ENCODE peak calls at places on chromosomes 16 and 17, in six cellular contexts. W is breast epithelium, U is thoracic aorta, X is fibroblast of lung, L is HFF-Myc, H is fibroblast of pulmonary artery. V is an unnamed sample.

GRCh38 chr17:2071421-2072281 is 16.7 kb downstream of the HIC1 start:
- DNase-seq in W (no peak), U (no peak), X (peak), L (no peak), H (peak), V (no peak)

GRCh38 chr17:4908301-4908700 is 5.4 kb upstream of the CHRNE start:
- DNase-seq in W (peak), U (no peak), X (no peak), L (no peak), H (no peak), V (peak)

GRCh38 chr17:17766351-17767095 is 70.3 kb downstream of the SREBF1 start:
- DNase-seq in W (no peak), U (no peak), X (no peak), L (no peak), H (no peak), V (no peak)

GRCh38 chr17:77427471-77427991 is 286.8 kb downstream of the SEC14L1 start:
- DNase-seq in W (no peak), U (no peak), X (peak), L (no peak), H (peak), V (no peak)

GRCh38 chr16:53433930-53434435 is 288 bp upstream of the RBL2 start:
- DNase-seq in W (no peak), U (no peak), X (no peak), L (no peak), H (peak), V (no peak)

GRCh38 chr17:17205368-17206148 is 575 bp downstream of the PLD6 start:
- DNase-seq in W (no peak), U (no peak), X (peak), L (no peak), H (no peak), V (no peak)

GRCh38 chr16:83901101-83901500 is 2.2 kb downstream of the MLYCD start:
- DNase-seq in W (no peak), U (no peak), X (peak), L (no peak), H (no peak), V (no peak)

GRCh38 chr16:1152651-1153259 is at the start of gene CACNA1H:
- DNase-seq in W (no peak), U (no peak), X (peak), L (no peak), H (no peak), V (no peak)

GRCh38 chr17:45812102-45812501 is 28.0 kb downstream of the CRHR1 start:
- DNase-seq in W (no peak), U (no peak), X (peak), L (no peak), H (peak), V (no peak)

GRCh38 chr17:48322060-48322459 is 108.0 kb downstream of the SKAP1 start:
- DNase-seq in W (no peak), U (no peak), X (no peak), L (no peak), H (peak), V (no peak)

GRCh38 chr17:42618442-42619150 is 9.1 kb downstream of the TUBG1 start:
- DNase-seq in W (peak), U (no peak), X (peak), L (no peak), H (no peak), V (no peak)

GRCh38 chr16:84751947-84752346 is 52.1 kb downstream of the USP10 start:
- DNase-seq in W (no peak), U (no peak), X (no peak), L (no peak), H (peak), V (no peak)

GRCh38 chr16:54489225-54489781 is 202.7 kb upstream of the IRX3 start:
- DNase-seq in W (no peak), U (no peak), X (no peak), L (no peak), H (peak), V (no peak)

GRCh38 chr17:76008630-76009425 is 8.2 kb downstream of the CDK3 start:
- DNase-seq in W (no peak), U (no peak), X (no peak), L (no peak), H (no peak), V (no peak)

GRCh38 chr17:3385869-3386816 is at the start of gene OR3A2:
- DNase-seq in W (no peak), U (no peak), X (no peak), L (no peak), H (no peak), V (no peak)

GRCh38 chr16:73052441-73053030 is 4.6 kb upstream of the ZFHX3 start:
- DNase-seq in W (no peak), U (no peak), X (no peak), L (no peak), H (no peak), V (no peak)

GRCh38 chr17:50148226-50149098 is 2.0 kb downstream of the PPP1R9B start:
- DNase-seq in W (peak), U (peak), X (peak), L (no peak), H (no peak), V (no peak)

GRCh38 chr17:38982858-38983746 is 15.9 kb upstream of the FBXO47 start:
- DNase-seq in W (no peak), U (no peak), X (peak), L (no peak), H (peak), V (peak)

GRCh38 chr16:84599528-84600202 is 18.2 kb downstream of the COTL1 start:
- DNase-seq in W (no peak), U (no peak), X (peak), L (no peak), H (peak), V (no peak)

GRCh38 chr16:71352963-71353460 is 5.5 kb upstream of the CALB2 start:
- DNase-seq in W (no peak), U (no peak), X (no peak), L (no peak), H (no peak), V (no peak)

GRCh38 chr17:41360291-41360995 is 9.2 kb downstream of the KRT33B start:
- DNase-seq in W (no peak), U (no peak), X (peak), L (no peak), H (peak), V (no peak)

GRCh38 chr17:64358261-64358788 is 32.3 kb downstream of the PECAM1 start:
- DNase-seq in W (no peak), U (no peak), X (peak), L (no peak), H (no peak), V (no peak)

GRCh38 chr16:66923247-66923851 is 2.0 kb downstream of the RRAD start:
- DNase-seq in W (no peak), U (no peak), X (peak), L (no peak), H (peak), V (no peak)

GRCh38 chr16:72961115-72961832 is 86.7 kb downstream of the ZFHX3 start:
- DNase-seq in W (no peak), U (no peak), X (peak), L (no peak), H (no peak), V (no peak)

DNA sequence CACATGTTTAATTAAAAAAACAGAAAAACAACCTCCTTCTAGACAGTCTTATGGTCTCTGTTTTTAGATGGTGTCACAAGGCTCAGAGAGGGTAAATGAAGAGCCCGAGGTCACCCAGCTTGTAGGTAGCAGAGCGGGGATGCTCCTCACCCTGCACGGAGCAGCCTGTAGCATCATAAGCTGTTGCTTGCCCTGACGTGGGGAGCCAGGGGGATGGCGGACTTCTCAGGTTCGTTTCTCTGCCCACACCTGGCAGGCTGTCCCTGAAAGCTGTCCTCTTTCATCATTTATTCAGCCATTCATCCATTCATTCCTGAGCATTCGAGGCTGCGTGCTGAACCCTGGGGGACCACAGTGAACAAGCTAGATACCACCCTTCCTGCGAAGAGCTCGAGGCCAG is 75.7 kb upstream of the KSR1 start:
- DNase-seq in W (no peak), U (no peak), X (no peak), L (no peak), H (no peak), V (no peak)
- H3K4me3 ChIP-seq in W (peak), U (peak), X (peak), L (peak), H (peak), V (no peak)

DNA sequence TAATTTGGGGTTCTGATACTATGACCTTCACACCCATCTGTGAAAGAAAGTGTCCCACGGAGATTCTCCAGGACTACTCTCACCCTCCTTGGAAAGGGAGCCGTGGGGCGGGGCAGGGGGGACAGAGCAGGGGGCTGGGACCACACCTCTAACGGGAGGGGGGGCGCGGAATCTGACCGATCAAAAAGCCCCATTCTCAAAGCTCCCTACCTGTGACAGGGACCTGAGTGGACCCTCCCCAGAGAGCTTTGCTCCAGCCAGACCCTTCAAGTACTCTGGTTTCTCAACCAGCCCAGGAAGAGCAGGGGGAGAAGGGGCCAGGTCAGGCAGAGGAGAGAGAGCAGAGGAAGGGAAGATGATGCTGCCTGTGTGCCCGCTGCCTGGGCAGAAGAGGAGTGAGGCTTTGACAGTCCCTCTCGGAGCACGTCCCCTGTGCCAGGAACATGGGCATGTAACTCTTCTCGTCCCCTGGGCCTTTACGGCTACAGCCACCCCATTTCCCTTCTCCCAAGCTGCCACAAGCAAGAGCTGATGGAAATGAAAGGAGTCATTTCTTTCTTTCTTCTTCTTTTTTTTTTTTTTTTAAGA is 673 bp downstream of the XAF1 start:
- DNase-seq in W (no peak), U (no peak), X (no peak), L (no peak), H (no peak), V (no peak)
- H3K4me3 ChIP-seq in W (peak), U (peak), X (peak), L (peak), H (peak), V (no peak)

DNA sequence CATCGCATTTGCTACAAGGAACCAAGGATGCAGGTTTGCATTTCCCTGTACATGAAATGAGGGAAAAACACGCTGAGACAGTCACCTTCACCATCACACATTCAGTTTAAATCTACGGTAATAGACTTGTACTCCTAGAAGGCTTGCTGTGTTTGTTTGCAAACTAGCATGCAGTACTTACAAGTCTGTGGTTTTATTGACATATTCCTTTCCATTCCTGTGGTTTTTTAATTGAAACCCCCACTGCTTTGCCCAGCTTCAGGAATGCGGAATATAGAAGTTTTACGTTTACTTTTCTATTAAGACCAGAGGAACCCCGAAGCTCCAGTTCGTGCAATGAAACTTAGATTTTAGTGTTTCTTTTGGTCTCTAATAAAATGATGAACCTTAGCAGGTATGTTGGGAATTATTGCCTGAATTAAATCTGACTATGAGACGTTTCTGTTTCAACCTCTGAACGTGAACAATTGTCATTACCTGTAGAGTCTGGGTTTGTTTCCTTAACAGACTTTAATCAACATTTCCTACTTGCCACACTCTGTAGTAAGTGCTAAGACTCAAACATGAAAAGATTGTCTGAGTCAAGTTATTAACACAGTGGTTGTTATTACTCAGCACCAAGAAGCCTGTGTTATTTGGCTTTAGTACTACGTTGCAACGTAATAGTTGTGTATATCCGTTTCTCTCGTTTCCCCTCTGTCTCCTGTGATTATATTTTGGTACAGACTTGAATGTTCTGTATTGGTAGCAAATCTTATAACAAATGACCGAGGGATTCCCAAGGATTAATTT is 793.3 kb upstream of the GOT2 start:
- DNase-seq in W (no peak), U (no peak), X (peak), L (peak), H (peak), V (peak)
- H3K4me3 ChIP-seq in W (no peak), U (no peak), X (no peak), L (no peak), H (no peak), V (peak)

GRCh38 chr16:68732741-68733399 is 4.2 kb upstream of the CDH1 start:
- DNase-seq in W (no peak), U (no peak), X (no peak), L (no peak), H (no peak), V (no peak)
- H3K4me3 ChIP-seq in W (no peak), U (no peak), X (no peak), L (no peak), H (no peak), V (no peak)

V was measured in SK-N-MC.